ENCODE peak calls at places on chromosomes 7 and 10, in six cellular contexts. B is effector CD4-positive, alpha-beta T cell; D is ELR; L is colonic mucosa; W is stimulated activated CD4-positive, alpha-beta T cell treated with anti-CD3 and anti-CD28 coated beads, Interleukin-4, amount 100 ng/mL, for 1 hour; Q is foreskin fibroblast. T is an unnamed sample.

GRCh38 chr10:44974628-44975431 is 3.8 kb downstream of the DEPP1 start:
- DNase-seq in D (peak; percentile 79), Q (peak; percentile 48), B (peak; percentile 43), W (peak; percentile 65), L (peak; percentile 75), T (no peak)

GRCh38 chr10:68446179-68446578 is 25.6 kb downstream of the DNA2 start:
- DNase-seq in D (no peak), L (no peak), W (no peak), Q (no peak), B (no peak), T (no peak)

GRCh38 chr7:47936323-47936722 is 11.9 kb downstream of the PKD1L1 start:
- DNase-seq in D (no peak), L (no peak), B (no peak), Q (no peak), W (no peak), T (no peak)

GRCh38 chr10:49609283-49610014 is 661 bp upstream of the SLC18A3 start:
- DNase-seq in B (no peak), D (no peak), L (no peak), W (no peak), Q (no peak), T (no peak)

GRCh38 chr7:30062587-30062986 is 34.4 kb downstream of the PLEKHA8 start:
- DNase-seq in W (no peak), B (no peak), Q (peak; percentile 23), D (peak; percentile 72), L (no peak), T (peak; percentile 28)

GRCh38 chr7:28627869-28628268 is 215.6 kb downstream of the CREB5 start:
- DNase-seq in W (no peak), B (no peak), D (no peak), Q (no peak), L (no peak), T (no peak)

GRCh38 chr7:151132461-151133205 is 34.9 kb downstream of the GBX1 start:
- DNase-seq in Q (no peak), W (no peak), L (no peak), D (no peak), B (no peak), T (no peak)

GRCh38 chr10:69800109-69800508 is 1.6 kb upstream of the COL13A1 start:
- DNase-seq in B (no peak), D (peak; percentile 82), Q (peak; percentile 48), L (peak; percentile 62), W (no peak), T (peak; percentile 42)

GRCh38 chr10:31582365-31583052 is 263.5 kb downstream of the ZEB1 start:
- DNase-seq in L (no peak), B (no peak), Q (no peak), D (peak; percentile 42), W (no peak), T (no peak)

GRCh38 chr10:46042527-46042926 is 3.5 kb downstream of the MSMB start:
- DNase-seq in Q (no peak), W (no peak), B (no peak), L (no peak), D (no peak), T (no peak)

GRCh38 chr10:21173964-21174669 is 277.0 kb upstream of the NEBL start:
- DNase-seq in L (peak; percentile 65), B (peak; percentile 3), W (peak; percentile 35), D (peak; percentile 15), Q (no peak), T (no peak)

GRCh38 chr10:100612601-100613595 is 77.2 kb downstream of the HIF1AN start:
- DNase-seq in W (no peak), B (no peak), Q (no peak), L (no peak), D (no peak), T (no peak)

GRCh38 chr10:88647216-88647615 is 17.0 kb upstream of the LIPF start:
- DNase-seq in D (no peak), Q (no peak), L (no peak), W (no peak), B (no peak), T (no peak)

GRCh38 chr7:6636741-6637543 is at the start of gene ZNF316:
- DNase-seq in W (peak; percentile 62), B (peak; percentile 52), Q (peak; percentile 57), D (peak; percentile 69), L (peak; percentile 59), T (no peak)

GRCh38 chr10:77844713-77845454 is 81.7 kb downstream of the DLG5 start:
- DNase-seq in W (no peak), B (no peak), D (peak; percentile 93), L (peak; percentile 72), Q (peak; percentile 44), T (peak; percentile 76)

GRCh38 chr7:42972703-42973500 is 40.7 kb downstream of the MRPL32 start:
- DNase-seq in B (no peak), D (peak; percentile 61), Q (peak; percentile 99), L (peak; percentile 20), W (no peak), T (peak; percentile 96)

GRCh38 chr7:37062460-37062859 is 338.2 kb upstream of the AOAH start:
- DNase-seq in Q (no peak), B (no peak), L (no peak), D (no peak), W (no peak), T (no peak)

GRCh38 chr7:67692425-67692824 is 695.8 kb downstream of the TYW1 start:
- DNase-seq in Q (no peak), W (no peak), D (no peak), B (no peak), L (no peak), T (no peak)

GRCh38 chr7:158315881-158316280 is 271.7 kb downstream of the PTPRN2 start:
- DNase-seq in L (no peak), D (no peak), W (no peak), Q (no peak), B (no peak), T (no peak)

GRCh38 chr7:1988533-1988930 is 244.2 kb downstream of the MAD1L1 start:
- DNase-seq in B (no peak), D (no peak), Q (no peak), L (no peak), W (no peak), T (no peak)

GRCh38 chr7:138865843-138866242 is 67.8 kb upstream of the ATP6V0A4 start:
- DNase-seq in W (no peak), B (peak; percentile 12), L (no peak), D (peak; percentile 15), Q (no peak), T (no peak)